ENCODE peak calls at places on chromosome 1, in nine cellular contexts. One of them, this sample, is unnamed. For H3K4me1 and H3K9me3, the result is how much of the 10 kb centered on the place peaks cover.

GRCh38 chr1:209220048-209220524 is 363.4 kb upstream of the CAMK1G start:
- DNase-seq in heart right ventricle: no peak
- DNase-seq in colonic mucosa: no peak
- DNase-seq in small intestine: no peak
- DNase-seq in right cardiac atrium: no peak
- DNase-seq in stomach: no peak
- DNase-seq in upper lobe of right lung: no peak
- DNase-seq in cardiac muscle cell: no peak
- DNase-seq in thoracic aorta: no peak
- DNase-seq in this sample: no peak

GRCh38 chr1:165109013-165109412 is 247.5 kb downstream of the LMX1A start:
- DNase-seq in thoracic aorta: no peak
- DNase-seq in cardiac muscle cell: no peak
- DNase-seq in colonic mucosa: peak
- DNase-seq in small intestine: no peak
- DNase-seq in right cardiac atrium: no peak
- DNase-seq in heart right ventricle: no peak
- DNase-seq in upper lobe of right lung: no peak
- DNase-seq in stomach: no peak
- DNase-seq in this sample: no peak

GRCh38 chr1:48057249-48057648 is 60.1 kb upstream of the TRABD2B start:
- DNase-seq in right cardiac atrium: no peak
- DNase-seq in cardiac muscle cell: no peak
- DNase-seq in upper lobe of right lung: no peak
- DNase-seq in colonic mucosa: no peak
- DNase-seq in thoracic aorta: no peak
- DNase-seq in small intestine: no peak
- DNase-seq in heart right ventricle: no peak
- DNase-seq in stomach: no peak
- DNase-seq in this sample: no peak

GRCh38 chr1:228929476-228930027 is 194.3 kb downstream of the RHOU start:
- DNase-seq in heart right ventricle: no peak
- DNase-seq in thoracic aorta: no peak
- DNase-seq in upper lobe of right lung: no peak
- DNase-seq in small intestine: no peak
- DNase-seq in cardiac muscle cell: no peak
- DNase-seq in colonic mucosa: no peak
- DNase-seq in stomach: no peak
- DNase-seq in right cardiac atrium: no peak
- DNase-seq in this sample: no peak

GRCh38 chr1:47407481-47407880 is 8.6 kb upstream of the FOXE3 start:
- DNase-seq in small intestine: no peak
- DNase-seq in colonic mucosa: no peak
- DNase-seq in right cardiac atrium: no peak
- DNase-seq in thoracic aorta: no peak
- DNase-seq in upper lobe of right lung: no peak
- DNase-seq in cardiac muscle cell: no peak
- DNase-seq in heart right ventricle: no peak
- DNase-seq in stomach: no peak
- DNase-seq in this sample: no peak

GRCh38 chr1:94094466-94095111 is 26.4 kb downstream of the ABCA4 start:
- DNase-seq in upper lobe of right lung: no peak
- DNase-seq in heart right ventricle: peak
- DNase-seq in cardiac muscle cell: peak
- DNase-seq in small intestine: no peak
- DNase-seq in thoracic aorta: peak
- DNase-seq in right cardiac atrium: peak
- DNase-seq in colonic mucosa: peak
- DNase-seq in stomach: no peak
- DNase-seq in this sample: no peak

GRCh38 chr1:41455479-41456271 is 28.8 kb downstream of the EDN2 start:
- DNase-seq in colonic mucosa: no peak
- DNase-seq in upper lobe of right lung: no peak
- DNase-seq in thoracic aorta: peak
- DNase-seq in cardiac muscle cell: peak
- DNase-seq in heart right ventricle: peak
- DNase-seq in right cardiac atrium: no peak
- DNase-seq in small intestine: no peak
- DNase-seq in stomach: no peak
- DNase-seq in this sample: no peak

GRCh38 chr1:12014141-12014981 is 4.9 kb upstream of the MIIP start:
- DNase-seq in cardiac muscle cell: peak
- DNase-seq in stomach: no peak
- DNase-seq in right cardiac atrium: no peak
- DNase-seq in colonic mucosa: no peak
- DNase-seq in heart right ventricle: no peak
- DNase-seq in thoracic aorta: no peak
- DNase-seq in upper lobe of right lung: no peak
- DNase-seq in small intestine: no peak
- DNase-seq in this sample: peak

GRCh38 chr1:96710708-96711477 is 10.7 kb upstream of the PTBP2 start:
- DNase-seq in thoracic aorta: no peak
- DNase-seq in colonic mucosa: no peak
- DNase-seq in right cardiac atrium: no peak
- DNase-seq in upper lobe of right lung: no peak
- DNase-seq in small intestine: no peak
- DNase-seq in cardiac muscle cell: no peak
- DNase-seq in heart right ventricle: no peak
- DNase-seq in stomach: no peak
- DNase-seq in this sample: no peak

DNA sequence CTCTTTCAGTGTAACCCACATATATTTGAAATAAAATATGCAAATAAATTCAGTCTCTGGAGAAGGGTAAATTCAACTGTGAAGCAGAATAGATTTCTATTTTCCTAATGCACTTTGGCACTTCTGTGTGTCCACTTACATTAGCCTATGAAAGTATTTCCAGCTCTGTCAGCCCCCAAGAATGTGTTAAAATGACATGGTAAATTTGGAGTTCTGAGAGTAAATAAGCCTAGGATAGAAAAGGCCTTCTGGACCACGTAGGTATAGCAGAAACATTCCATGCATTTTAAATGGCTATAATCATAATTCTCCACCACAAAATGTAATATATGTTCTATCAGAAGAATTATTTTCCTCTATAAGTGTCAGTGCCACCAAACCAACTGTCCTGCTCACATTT is 276.2 kb downstream of the NEGR1 start:
- DNase-seq in stomach: no peak
- DNase-seq in right cardiac atrium: no peak
- DNase-seq in cardiac muscle cell: no peak
- DNase-seq in upper lobe of right lung: no peak
- DNase-seq in heart right ventricle: no peak
- DNase-seq in small intestine: no peak
- DNase-seq in thoracic aorta: no peak
- DNase-seq in colonic mucosa: no peak
- DNase-seq in this sample: no peak
- H3K4me1 ChIP-seq in stomach: under half
- H3K4me1 ChIP-seq in right cardiac atrium: under half
- H3K4me1 ChIP-seq in cardiac muscle cell: under half
- H3K4me1 ChIP-seq in upper lobe of right lung: under half
- H3K4me1 ChIP-seq in heart right ventricle: under half
- H3K4me1 ChIP-seq in small intestine: under half
- H3K4me1 ChIP-seq in thoracic aorta: under half
- H3K4me1 ChIP-seq in colonic mucosa: under half
- H3K4me1 ChIP-seq in this sample: under half

GRCh38 chr1:73356485-73356884 is 841.5 kb downstream of the LRRIQ3 start:
- DNase-seq in thoracic aorta: no peak
- DNase-seq in stomach: no peak
- DNase-seq in small intestine: no peak
- DNase-seq in heart right ventricle: no peak
- DNase-seq in cardiac muscle cell: no peak
- DNase-seq in colonic mucosa: no peak
- DNase-seq in right cardiac atrium: no peak
- DNase-seq in upper lobe of right lung: no peak
- DNase-seq in this sample: no peak
- H3K9me3 ChIP-seq in thoracic aorta: under half
- H3K9me3 ChIP-seq in stomach: under half
- H3K9me3 ChIP-seq in small intestine: under half
- H3K9me3 ChIP-seq in heart right ventricle: under half
- H3K9me3 ChIP-seq in cardiac muscle cell: under half
- H3K9me3 ChIP-seq in colonic mucosa: under half
- H3K9me3 ChIP-seq in right cardiac atrium: under half
- H3K9me3 ChIP-seq in upper lobe of right lung: under half
- H3K9me3 ChIP-seq in this sample: under half

DNA sequence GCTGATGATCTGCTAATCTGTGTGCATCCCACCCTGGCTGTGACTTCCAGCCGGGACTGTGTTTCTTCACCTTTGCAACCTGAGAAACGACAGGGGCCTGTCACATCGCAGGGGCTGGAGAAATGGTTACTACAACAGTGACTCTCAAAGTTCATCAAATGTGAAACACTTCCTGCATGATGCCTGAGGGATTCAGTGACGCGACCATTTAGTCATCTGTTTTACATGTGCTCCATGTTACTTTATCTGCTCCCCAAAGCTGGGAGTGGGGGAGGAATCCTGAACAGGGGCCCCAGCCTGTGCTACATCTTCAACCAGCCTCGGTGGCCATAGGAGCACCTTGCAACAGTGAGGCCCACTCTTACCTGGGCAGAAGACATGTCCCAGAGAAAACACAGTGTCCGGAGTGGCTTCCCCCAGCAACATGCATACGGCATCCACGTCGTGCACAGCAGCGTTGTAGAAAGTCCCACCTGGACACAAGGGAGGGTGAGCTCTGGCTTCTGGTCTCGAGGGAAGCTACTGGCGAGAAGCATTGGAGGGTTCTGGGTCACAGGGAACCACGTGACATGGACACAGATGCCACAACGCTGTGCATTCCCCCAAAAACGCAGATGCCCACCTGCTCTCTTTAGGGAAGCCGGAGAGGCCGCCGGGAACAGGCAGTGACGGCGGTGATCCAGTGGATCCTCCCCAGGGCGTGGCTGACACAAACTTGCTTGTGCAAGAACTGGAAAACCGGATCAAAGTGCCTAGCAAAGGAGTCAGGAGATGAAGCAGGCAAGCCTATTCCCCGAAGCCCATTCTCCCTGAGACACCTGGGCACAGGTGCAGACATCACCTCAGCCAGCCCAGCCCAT is 9.6 kb upstream of the CCDC27 start:
- DNase-seq in cardiac muscle cell: no peak
- DNase-seq in upper lobe of right lung: no peak
- DNase-seq in heart right ventricle: no peak
- DNase-seq in colonic mucosa: no peak
- DNase-seq in right cardiac atrium: no peak
- DNase-seq in thoracic aorta: no peak
- DNase-seq in small intestine: no peak
- DNase-seq in stomach: no peak
- DNase-seq in this sample: no peak
- H3K27ac ChIP-seq in cardiac muscle cell: no peak
- H3K27ac ChIP-seq in upper lobe of right lung: no peak
- H3K27ac ChIP-seq in heart right ventricle: no peak
- H3K27ac ChIP-seq in colonic mucosa: no peak
- H3K27ac ChIP-seq in right cardiac atrium: no peak
- H3K27ac ChIP-seq in thoracic aorta: no peak
- H3K27ac ChIP-seq in small intestine: no peak
- H3K27ac ChIP-seq in stomach: no peak
- H3K27ac ChIP-seq in this sample: no peak

GRCh38 chr1:225598847-225599246 is 54.1 kb downstream of the ENAH start:
- DNase-seq in stomach: no peak
- DNase-seq in right cardiac atrium: no peak
- DNase-seq in small intestine: no peak
- DNase-seq in heart right ventricle: no peak
- DNase-seq in upper lobe of right lung: no peak
- DNase-seq in colonic mucosa: no peak
- DNase-seq in thoracic aorta: no peak
- DNase-seq in cardiac muscle cell: no peak
- DNase-seq in this sample: no peak

GRCh38 chr1:225596736-225597135 is 56.2 kb downstream of the ENAH start:
- DNase-seq in cardiac muscle cell: no peak
- DNase-seq in right cardiac atrium: no peak
- DNase-seq in upper lobe of right lung: no peak
- DNase-seq in thoracic aorta: no peak
- DNase-seq in stomach: no peak
- DNase-seq in small intestine: no peak
- DNase-seq in heart right ventricle: no peak
- DNase-seq in colonic mucosa: no peak
- DNase-seq in this sample: no peak

GRCh38 chr1:225601902-225602589 is 50.9 kb downstream of the ENAH start:
- DNase-seq in right cardiac atrium: no peak
- DNase-seq in cardiac muscle cell: no peak
- DNase-seq in thoracic aorta: no peak
- DNase-seq in upper lobe of right lung: no peak
- DNase-seq in small intestine: no peak
- DNase-seq in heart right ventricle: no peak
- DNase-seq in colonic mucosa: no peak
- DNase-seq in stomach: no peak
- DNase-seq in this sample: no peak

GRCh38 chr1:225596152-225596551 is 56.8 kb downstream of the ENAH start:
- DNase-seq in upper lobe of right lung: no peak
- DNase-seq in cardiac muscle cell: no peak
- DNase-seq in thoracic aorta: no peak
- DNase-seq in colonic mucosa: no peak
- DNase-seq in small intestine: no peak
- DNase-seq in stomach: no peak
- DNase-seq in heart right ventricle: no peak
- DNase-seq in right cardiac atrium: no peak
- DNase-seq in this sample: no peak

GRCh38 chr1:225597926-225598575 is 54.9 kb downstream of the ENAH start:
- DNase-seq in colonic mucosa: no peak
- DNase-seq in cardiac muscle cell: peak
- DNase-seq in right cardiac atrium: no peak
- DNase-seq in small intestine: no peak
- DNase-seq in upper lobe of right lung: no peak
- DNase-seq in heart right ventricle: no peak
- DNase-seq in thoracic aorta: no peak
- DNase-seq in stomach: no peak
- DNase-seq in this sample: no peak
- H3K4me1 ChIP-seq in colonic mucosa: under half
- H3K4me1 ChIP-seq in cardiac muscle cell: under half
- H3K4me1 ChIP-seq in right cardiac atrium: under half
- H3K4me1 ChIP-seq in small intestine: under half
- H3K4me1 ChIP-seq in upper lobe of right lung: under half
- H3K4me1 ChIP-seq in heart right ventricle: under half
- H3K4me1 ChIP-seq in thoracic aorta: half or more
- H3K4me1 ChIP-seq in stomach: under half
- H3K4me1 ChIP-seq in this sample: under half

GRCh38 chr1:91007827-91008226 is 14.0 kb downstream of the ZNF644 start:
- DNase-seq in colonic mucosa: no peak
- DNase-seq in heart right ventricle: no peak
- DNase-seq in right cardiac atrium: no peak
- DNase-seq in thoracic aorta: no peak
- DNase-seq in upper lobe of right lung: no peak
- DNase-seq in stomach: no peak
- DNase-seq in cardiac muscle cell: no peak
- DNase-seq in small intestine: no peak
- DNase-seq in this sample: no peak
- H3K9me3 ChIP-seq in colonic mucosa: under half
- H3K9me3 ChIP-seq in heart right ventricle: under half
- H3K9me3 ChIP-seq in right cardiac atrium: under half
- H3K9me3 ChIP-seq in thoracic aorta: under half
- H3K9me3 ChIP-seq in upper lobe of right lung: under half
- H3K9me3 ChIP-seq in stomach: under half
- H3K9me3 ChIP-seq in cardiac muscle cell: under half
- H3K9me3 ChIP-seq in small intestine: under half
- H3K9me3 ChIP-seq in this sample: under half

This sample was measured in CD4-positive, CD25-positive, alpha-beta regulatory T cell.